ENCODE peak calls at places on chromosomes 7 and 10, in eight cellular contexts. One of them, this sample, is unnamed.

GRCh38 chr10:29353291-29353690 is 64.4 kb downstream of the LYZL1 start:
- DNase-seq in A549: no peak
- DNase-seq in Panc1: no peak
- DNase-seq in psoas muscle: no peak
- DNase-seq in A673: no peak
- DNase-seq in DND-41: no peak
- DNase-seq in ovary: no peak
- DNase-seq in mammary epithelial cell: no peak
- DNase-seq in this sample: no peak

GRCh38 chr7:148303295-148304013 is 287.1 kb upstream of the C7orf33 start:
- DNase-seq in A549: no peak
- DNase-seq in Panc1: no peak
- DNase-seq in psoas muscle: peak; percentile 89
- DNase-seq in A673: peak; percentile 97
- DNase-seq in DND-41: no peak
- DNase-seq in ovary: peak; percentile 70
- DNase-seq in mammary epithelial cell: peak; percentile 65
- DNase-seq in this sample: no peak

GRCh38 chr10:128274938-128275337 is 148.7 kb upstream of the MKI67 start:
- DNase-seq in A549: no peak
- DNase-seq in Panc1: no peak
- DNase-seq in psoas muscle: peak; percentile 70
- DNase-seq in A673: peak; percentile 85
- DNase-seq in DND-41: no peak
- DNase-seq in ovary: no peak
- DNase-seq in mammary epithelial cell: no peak
- DNase-seq in this sample: no peak

GRCh38 chr10:15857001-15857608 is 3.2 kb downstream of the MINDY3 start:
- DNase-seq in A549: no peak
- DNase-seq in Panc1: no peak
- DNase-seq in psoas muscle: no peak
- DNase-seq in A673: no peak
- DNase-seq in DND-41: no peak
- DNase-seq in ovary: no peak
- DNase-seq in mammary epithelial cell: no peak
- DNase-seq in this sample: no peak

GRCh38 chr10:129416136-129416530 is 50.9 kb upstream of the MGMT start:
- DNase-seq in A549: no peak
- DNase-seq in Panc1: no peak
- DNase-seq in psoas muscle: no peak
- DNase-seq in A673: no peak
- DNase-seq in DND-41: no peak
- DNase-seq in ovary: no peak
- DNase-seq in mammary epithelial cell: no peak
- DNase-seq in this sample: no peak

GRCh38 chr10:133422821-133423771 is 1.3 kb downstream of the SPRN start:
- DNase-seq in A549: no peak
- DNase-seq in Panc1: no peak
- DNase-seq in psoas muscle: no peak
- DNase-seq in A673: no peak
- DNase-seq in DND-41: no peak
- DNase-seq in ovary: no peak
- DNase-seq in mammary epithelial cell: no peak
- DNase-seq in this sample: no peak

GRCh38 chr10:110392860-110393732 is 88.4 kb upstream of the SMNDC1 start:
- DNase-seq in A549: no peak
- DNase-seq in Panc1: no peak
- DNase-seq in psoas muscle: no peak
- DNase-seq in A673: peak; percentile 37
- DNase-seq in DND-41: no peak
- DNase-seq in ovary: no peak
- DNase-seq in mammary epithelial cell: peak; percentile 55
- DNase-seq in this sample: no peak

GRCh38 chr7:54837761-54838539 is 78.9 kb upstream of the SEC61G start:
- DNase-seq in A549: no peak
- DNase-seq in Panc1: no peak
- DNase-seq in psoas muscle: no peak
- DNase-seq in A673: no peak
- DNase-seq in DND-41: no peak
- DNase-seq in ovary: peak; percentile 33
- DNase-seq in mammary epithelial cell: no peak
- DNase-seq in this sample: no peak

GRCh38 chr10:73413528-73414229 is at the start of gene ANXA7:
- DNase-seq in A549: peak; percentile 98
- DNase-seq in Panc1: peak; percentile 41
- DNase-seq in psoas muscle: peak; percentile 96
- DNase-seq in A673: peak; percentile 95
- DNase-seq in DND-41: peak; percentile 94
- DNase-seq in ovary: peak; percentile 93
- DNase-seq in mammary epithelial cell: peak; percentile 89
- DNase-seq in this sample: peak; percentile 88

GRCh38 chr10:17307149-17307548 is 79.1 kb downstream of the VIM start:
- DNase-seq in A549: no peak
- DNase-seq in Panc1: no peak
- DNase-seq in psoas muscle: no peak
- DNase-seq in A673: no peak
- DNase-seq in DND-41: no peak
- DNase-seq in ovary: no peak
- DNase-seq in mammary epithelial cell: no peak
- DNase-seq in this sample: no peak

GRCh38 chr7:986766-987722 is 4.1 kb downstream of the CYP2W1 start:
- DNase-seq in A549: no peak
- DNase-seq in Panc1: no peak
- DNase-seq in psoas muscle: no peak
- DNase-seq in A673: no peak
- DNase-seq in DND-41: no peak
- DNase-seq in ovary: no peak
- DNase-seq in mammary epithelial cell: no peak
- DNase-seq in this sample: no peak

GRCh38 chr10:82267014-82267413 is 392.0 kb downstream of the NRG3 start:
- DNase-seq in A549: no peak
- DNase-seq in Panc1: no peak
- DNase-seq in psoas muscle: no peak
- DNase-seq in A673: no peak
- DNase-seq in DND-41: no peak
- DNase-seq in ovary: no peak
- DNase-seq in mammary epithelial cell: peak; percentile 54
- DNase-seq in this sample: no peak

GRCh38 chr10:133275683-133276092 is 980 bp downstream of the ADAM8 start:
- DNase-seq in A549: no peak
- DNase-seq in Panc1: no peak
- DNase-seq in psoas muscle: no peak
- DNase-seq in A673: no peak
- DNase-seq in DND-41: no peak
- DNase-seq in ovary: no peak
- DNase-seq in mammary epithelial cell: no peak
- DNase-seq in this sample: peak; percentile 47

GRCh38 chr7:98949336-98950044 is 71.2 kb downstream of the TRRAP start:
- DNase-seq in A549: no peak
- DNase-seq in Panc1: no peak
- DNase-seq in psoas muscle: peak; percentile 67
- DNase-seq in A673: no peak
- DNase-seq in DND-41: no peak
- DNase-seq in ovary: no peak
- DNase-seq in mammary epithelial cell: no peak
- DNase-seq in this sample: no peak

GRCh38 chr10:116183733-116184447 is 89.1 kb downstream of the GFRA1 start:
- DNase-seq in A549: no peak
- DNase-seq in Panc1: no peak
- DNase-seq in psoas muscle: no peak
- DNase-seq in A673: no peak
- DNase-seq in DND-41: no peak
- DNase-seq in ovary: no peak
- DNase-seq in mammary epithelial cell: peak; percentile 17
- DNase-seq in this sample: no peak

DNA sequence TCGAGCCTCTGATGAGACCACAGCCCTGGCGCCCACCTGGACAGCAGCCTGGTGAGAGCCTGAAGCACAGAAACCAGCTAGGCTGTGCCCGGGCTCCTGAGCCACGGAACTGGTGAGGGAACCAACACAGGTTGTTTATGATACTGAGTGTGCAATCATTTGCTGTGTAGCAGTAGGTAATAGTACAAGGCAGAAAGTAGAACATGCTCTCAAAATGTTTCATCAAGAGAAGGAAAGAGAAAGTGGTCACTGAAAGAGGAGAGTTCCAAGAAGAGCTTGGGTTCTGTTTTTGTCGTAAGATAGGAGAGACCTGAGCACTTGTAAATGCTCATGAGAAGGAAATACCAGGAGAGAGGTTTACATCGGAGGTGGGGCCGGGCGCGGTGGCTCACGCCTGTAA is 208.2 kb downstream of the FAM107B start:
- DNase-seq in A549: no peak
- DNase-seq in Panc1: no peak
- DNase-seq in psoas muscle: no peak
- DNase-seq in A673: no peak
- DNase-seq in DND-41: no peak
- DNase-seq in ovary: no peak
- DNase-seq in mammary epithelial cell: no peak
- DNase-seq in this sample: no peak
- H3K4me3 ChIP-seq in A549: no peak overlapping the region
- H3K4me3 ChIP-seq in Panc1: no peak overlapping the region
- H3K4me3 ChIP-seq in psoas muscle: no peak overlapping the region
- H3K4me3 ChIP-seq in A673: no peak overlapping the region
- H3K4me3 ChIP-seq in DND-41: no peak overlapping the region
- H3K4me3 ChIP-seq in ovary: no peak overlapping the region
- H3K4me3 ChIP-seq in mammary epithelial cell: no peak overlapping the region
- H3K4me3 ChIP-seq in this sample: no peak overlapping the region

GRCh38 chr10:47258921-47259320 is 41.1 kb upstream of the GDF10 start:
- DNase-seq in A549: no peak
- DNase-seq in Panc1: no peak
- DNase-seq in psoas muscle: no peak
- DNase-seq in A673: no peak
- DNase-seq in DND-41: no peak
- DNase-seq in ovary: no peak
- DNase-seq in mammary epithelial cell: no peak
- DNase-seq in this sample: no peak
- H3K27ac ChIP-seq in A549: no peak overlapping the region
- H3K27ac ChIP-seq in Panc1: no peak overlapping the region
- H3K27ac ChIP-seq in psoas muscle: no peak overlapping the region
- H3K27ac ChIP-seq in A673: no peak overlapping the region
- H3K27ac ChIP-seq in DND-41: peak overlapping the region; percentile 48
- H3K27ac ChIP-seq in ovary: no peak overlapping the region
- H3K27ac ChIP-seq in mammary epithelial cell: no peak overlapping the region
- H3K27ac ChIP-seq in this sample: no peak overlapping the region

DNA sequence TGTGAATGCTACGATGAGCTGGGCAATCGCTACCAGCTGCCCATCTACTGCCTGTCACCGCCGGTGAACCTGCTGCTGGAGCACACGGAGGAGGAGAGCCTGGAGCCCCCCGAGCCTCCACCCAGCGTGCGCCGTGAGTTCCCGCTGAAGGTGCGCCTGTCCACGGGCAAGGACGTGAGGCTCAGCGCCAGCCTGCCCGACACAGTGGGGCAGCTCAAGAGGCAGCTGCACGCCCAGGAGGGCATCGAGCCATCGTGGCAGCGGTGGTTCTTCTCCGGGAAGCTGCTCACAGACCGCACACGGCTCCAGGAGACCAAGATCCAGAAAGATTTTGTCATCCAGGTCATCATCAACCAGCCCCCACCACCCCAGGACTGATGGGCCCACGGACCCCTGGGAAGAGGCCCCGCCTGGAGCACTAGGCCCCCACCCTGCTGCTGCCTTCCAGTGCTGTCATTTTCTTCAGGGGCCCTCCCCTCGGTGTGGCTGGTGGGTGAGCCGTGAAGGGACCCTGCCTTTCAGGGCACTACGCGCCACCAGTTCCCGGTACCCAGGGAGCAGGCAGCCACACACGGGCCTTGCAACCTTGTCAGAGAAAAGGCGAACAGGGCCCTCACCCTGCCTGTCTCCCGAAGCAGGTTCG is 2.3 kb upstream of the ANKRD2 start:
- DNase-seq in A549: no peak
- DNase-seq in Panc1: no peak
- DNase-seq in psoas muscle: peak; percentile 78
- DNase-seq in A673: no peak
- DNase-seq in DND-41: no peak
- DNase-seq in ovary: no peak
- DNase-seq in mammary epithelial cell: no peak
- DNase-seq in this sample: no peak
- H3K4me1 ChIP-seq in A549: peaks cover 45% of the 10 kb centered on the region
- H3K4me1 ChIP-seq in Panc1: peaks cover 50% of the 10 kb centered on the region
- H3K4me1 ChIP-seq in psoas muscle: peaks cover 42% of the 10 kb centered on the region
- H3K4me1 ChIP-seq in A673: no peaks in the 10 kb centered on the region
- H3K4me1 ChIP-seq in DND-41: no peaks in the 10 kb centered on the region
- H3K4me1 ChIP-seq in ovary: no peaks in the 10 kb centered on the region
- H3K4me1 ChIP-seq in mammary epithelial cell: peaks cover 58% of the 10 kb centered on the region
- H3K4me1 ChIP-seq in this sample: no peaks in the 10 kb centered on the region

GRCh38 chr7:41679566-41679965 is 23.3 kb downstream of the INHBA start:
- DNase-seq in A549: no peak
- DNase-seq in Panc1: no peak
- DNase-seq in psoas muscle: no peak
- DNase-seq in A673: no peak
- DNase-seq in DND-41: no peak
- DNase-seq in ovary: no peak
- DNase-seq in mammary epithelial cell: no peak
- DNase-seq in this sample: no peak

DNA sequence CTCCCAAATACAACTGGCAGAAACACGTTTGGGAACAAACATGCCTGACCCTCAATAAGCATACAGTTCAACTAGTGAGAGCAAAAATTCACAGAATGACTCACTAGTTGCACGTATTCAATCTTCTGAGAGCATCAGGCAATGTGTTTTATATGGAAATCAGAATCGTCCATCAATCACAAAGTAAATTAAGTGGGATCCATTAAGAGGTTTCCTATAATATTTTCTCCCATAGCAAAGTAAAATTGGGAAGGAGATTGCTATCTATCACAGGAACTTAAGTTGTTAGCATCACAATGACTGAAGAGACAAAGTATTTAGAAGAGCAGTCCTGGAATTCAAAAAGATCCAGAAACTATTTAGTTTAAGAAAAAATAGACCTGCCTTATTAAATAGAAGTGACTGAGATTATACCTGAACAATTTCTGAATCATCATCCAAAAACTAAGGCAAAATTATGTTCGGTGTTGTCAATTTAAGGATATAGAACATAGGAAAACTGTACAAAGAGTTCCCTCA is 28.3 kb downstream of the INHBA start:
- DNase-seq in A549: no peak
- DNase-seq in Panc1: no peak
- DNase-seq in psoas muscle: no peak
- DNase-seq in A673: no peak
- DNase-seq in DND-41: no peak
- DNase-seq in ovary: no peak
- DNase-seq in mammary epithelial cell: no peak
- DNase-seq in this sample: no peak
- H3K4me3 ChIP-seq in A549: no peak overlapping the region
- H3K4me3 ChIP-seq in Panc1: no peak overlapping the region
- H3K4me3 ChIP-seq in psoas muscle: no peak overlapping the region
- H3K4me3 ChIP-seq in A673: no peak overlapping the region
- H3K4me3 ChIP-seq in DND-41: no peak overlapping the region
- H3K4me3 ChIP-seq in ovary: no peak overlapping the region
- H3K4me3 ChIP-seq in mammary epithelial cell: no peak overlapping the region
- H3K4me3 ChIP-seq in this sample: no peak overlapping the region

GRCh38 chr10:72056932-72057751 is 31.2 kb downstream of the SPOCK2 start:
- DNase-seq in A549: no peak
- DNase-seq in Panc1: no peak
- DNase-seq in psoas muscle: peak; percentile 38
- DNase-seq in A673: no peak
- DNase-seq in DND-41: no peak
- DNase-seq in ovary: no peak
- DNase-seq in mammary epithelial cell: no peak
- DNase-seq in this sample: no peak
- H3K27ac ChIP-seq in A549: no peak overlapping the region
- H3K27ac ChIP-seq in Panc1: peak overlapping the region; percentile 48
- H3K27ac ChIP-seq in psoas muscle: no peak overlapping the region
- H3K27ac ChIP-seq in A673: no peak overlapping the region
- H3K27ac ChIP-seq in DND-41: no peak overlapping the region
- H3K27ac ChIP-seq in ovary: no peak overlapping the region
- H3K27ac ChIP-seq in mammary epithelial cell: no peak overlapping the region
- H3K27ac ChIP-seq in this sample: no peak overlapping the region

GRCh38 chr10:6569259-6569658 is 10.8 kb downstream of the PRKCQ start:
- DNase-seq in A549: no peak
- DNase-seq in Panc1: no peak
- DNase-seq in psoas muscle: no peak
- DNase-seq in A673: no peak
- DNase-seq in DND-41: no peak
- DNase-seq in ovary: no peak
- DNase-seq in mammary epithelial cell: no peak
- DNase-seq in this sample: no peak
- H3K4me1 ChIP-seq in A549: no peaks in the 10 kb centered on the region
- H3K4me1 ChIP-seq in Panc1: no peaks in the 10 kb centered on the region
- H3K4me1 ChIP-seq in psoas muscle: peaks cover 17% of the 10 kb centered on the region
- H3K4me1 ChIP-seq in A673: no peaks in the 10 kb centered on the region
- H3K4me1 ChIP-seq in DND-41: peaks cover 6% of the 10 kb centered on the region
- H3K4me1 ChIP-seq in ovary: no peaks in the 10 kb centered on the region
- H3K4me1 ChIP-seq in mammary epithelial cell: no peaks in the 10 kb centered on the region
- H3K4me1 ChIP-seq in this sample: peaks cover 98% of the 10 kb centered on the region